ENCODE peak calls at places on chromosomes 6 and 20, in six cellular contexts. A is activated CD8-positive, alpha-beta T cell treated with anti-CD3 and anti-CD28 coated beads for 36 hours; H is cardiac muscle cell; N is neural crest cell; M is IMR-90; T is BJ. E is an unnamed sample.

GRCh38 chr20:44513871-44514270 is 8.0 kb downstream of the SERINC3 start:
- DNase-seq in T (no peak), H (no peak), A (no peak), N (no peak), M (no peak), E (no peak)

GRCh38 chr6:85417336-85417735 is 32.5 kb upstream of the NT5E start:
- DNase-seq in M (peak; percentile 75), H (no peak), N (no peak), A (no peak), T (no peak), E (no peak)

GRCh38 chr6:154916857-154917256 is 78.3 kb upstream of the TIAM2 start:
- DNase-seq in N (no peak), T (no peak), A (no peak), M (no peak), H (no peak), E (no peak)

GRCh38 chr20:40323411-40323810 is 365.6 kb downstream of the MAFB start:
- DNase-seq in M (no peak), A (no peak), T (no peak), N (no peak), H (no peak), E (no peak)

GRCh38 chr20:22004946-22005345 is 299.5 kb downstream of the PAX1 start:
- DNase-seq in M (no peak), N (no peak), H (no peak), A (no peak), T (no peak), E (no peak)

GRCh38 chr6:37761872-37762271 is 57.7 kb upstream of the ZFAND3 start:
- DNase-seq in M (no peak), T (no peak), N (no peak), H (no peak), A (no peak), E (no peak)

GRCh38 chr6:1670711-1671462 is 61.2 kb downstream of the FOXC1 start:
- DNase-seq in M (peak; percentile 69), N (peak; percentile 3), H (no peak), A (no peak), T (peak; percentile 80), E (no peak)

GRCh38 chr20:32314768-32315167 is 37.3 kb downstream of the KIF3B start:
- DNase-seq in A (no peak), N (no peak), T (no peak), M (no peak), H (no peak), E (no peak)

GRCh38 chr6:119084784-119085183 is 6.3 kb upstream of the FAM184A start:
- DNase-seq in H (no peak), M (no peak), A (no peak), N (no peak), T (no peak), E (no peak)

GRCh38 chr20:44700306-44700705 is 14.9 kb upstream of the CCN5 start:
- DNase-seq in M (no peak), A (no peak), N (no peak), H (no peak), T (no peak), E (no peak)

GRCh38 chr20:46552460-46553420 is 2.3 kb upstream of the OCSTAMP start:
- DNase-seq in A (peak; percentile 90), N (no peak), H (no peak), T (no peak), M (no peak), E (peak; percentile 72)
- TF ChIP-seq CTCF in A (no peak), N (no peak), H (no peak), T (no peak), M (no peak), E (no peak)

DNA sequence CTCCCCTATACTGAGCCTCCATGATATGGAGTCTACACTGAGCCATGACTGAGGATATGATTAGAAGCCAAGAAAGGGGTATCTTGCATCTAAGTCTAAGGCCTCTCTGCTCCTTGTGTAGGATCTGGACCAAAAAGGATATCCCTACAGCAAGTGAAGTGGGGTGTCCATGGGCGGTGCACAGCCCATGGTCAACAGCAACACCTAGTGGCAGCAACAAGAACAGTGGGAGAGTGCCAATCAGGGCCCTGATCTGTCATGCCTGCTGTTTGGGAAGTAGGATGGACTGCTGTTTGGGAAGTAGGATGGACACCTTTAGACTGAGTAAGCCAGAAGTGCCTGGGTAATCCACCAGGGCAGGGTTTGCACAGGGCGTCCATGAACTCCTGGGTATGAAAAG is 22.4 kb downstream of the PTGIS start:
- DNase-seq in M (no peak), A (no peak), N (no peak), H (no peak), T (no peak), E (no peak)
- TF ChIP-seq CTCF in M (no peak), A (peak; percentile 37), N (peak; percentile 31), H (peak; percentile 21), T (peak; percentile 17), E (no peak)

GRCh38 chr20:62667530-62668440 is 25.5 kb downstream of the SLCO4A1 start:
- DNase-seq in M (no peak), H (no peak), A (no peak), T (no peak), N (no peak), E (no peak)

GRCh38 chr20:62668441-62669027 is 26.2 kb downstream of the SLCO4A1 start:
- DNase-seq in T (no peak), A (peak; percentile 25), M (peak; percentile 74), H (peak; percentile 84), N (peak; percentile 87), E (peak; percentile 80)

GRCh38 chr20:62665826-62666735 is 23.8 kb downstream of the SLCO4A1 start:
- DNase-seq in M (no peak), T (no peak), A (no peak), H (no peak), N (no peak), E (no peak)

GRCh38 chr20:62665153-62665754 is 23.0 kb downstream of the SLCO4A1 start:
- DNase-seq in H (no peak), T (no peak), A (no peak), M (no peak), N (no peak), E (no peak)

DNA sequence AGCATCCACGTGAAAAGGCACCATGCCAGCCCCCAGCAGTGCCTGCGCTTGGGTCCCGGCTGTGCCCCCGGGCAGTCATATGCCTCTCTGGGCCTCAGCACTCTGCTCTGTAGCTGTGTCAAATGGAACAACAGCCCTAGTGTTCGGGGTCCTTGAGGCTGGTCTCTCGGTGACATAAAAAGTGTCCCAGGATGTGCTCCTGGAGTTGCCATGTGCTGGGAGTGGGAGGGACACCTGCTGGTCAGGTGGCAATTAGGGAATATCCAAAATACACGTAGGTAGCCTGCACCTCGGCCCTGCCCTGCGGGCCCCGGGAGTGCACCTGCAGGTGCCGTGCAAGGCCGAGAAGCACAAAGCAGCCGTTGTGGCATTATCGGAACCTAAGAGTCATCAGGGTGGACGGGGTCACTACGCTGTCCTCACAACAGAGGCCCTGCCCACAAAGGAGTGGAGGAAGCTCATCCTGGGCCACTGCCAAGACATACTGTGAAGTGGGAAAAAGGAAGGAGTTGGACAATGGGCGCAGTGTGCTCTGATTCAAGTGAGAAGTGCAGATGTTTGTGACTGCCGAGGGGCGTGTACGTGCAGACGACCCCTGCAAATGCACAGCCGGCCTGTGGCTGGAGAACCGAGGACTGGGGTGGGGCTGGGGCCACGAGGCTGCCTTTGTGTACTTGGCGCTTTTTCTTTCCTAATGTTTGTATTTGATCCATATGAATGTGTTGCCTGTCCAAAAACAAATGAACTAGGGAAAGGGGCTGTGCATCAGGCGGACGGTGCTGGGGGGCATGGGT is 24.6 kb downstream of the SLCO4A1 start:
- DNase-seq in H (peak; percentile 53), N (peak; percentile 51), T (no peak), A (no peak), M (peak; percentile 20), E (no peak)
- TF ChIP-seq CTCF in H (no peak), N (no peak), T (no peak), A (no peak), M (no peak), E (no peak)

DNA sequence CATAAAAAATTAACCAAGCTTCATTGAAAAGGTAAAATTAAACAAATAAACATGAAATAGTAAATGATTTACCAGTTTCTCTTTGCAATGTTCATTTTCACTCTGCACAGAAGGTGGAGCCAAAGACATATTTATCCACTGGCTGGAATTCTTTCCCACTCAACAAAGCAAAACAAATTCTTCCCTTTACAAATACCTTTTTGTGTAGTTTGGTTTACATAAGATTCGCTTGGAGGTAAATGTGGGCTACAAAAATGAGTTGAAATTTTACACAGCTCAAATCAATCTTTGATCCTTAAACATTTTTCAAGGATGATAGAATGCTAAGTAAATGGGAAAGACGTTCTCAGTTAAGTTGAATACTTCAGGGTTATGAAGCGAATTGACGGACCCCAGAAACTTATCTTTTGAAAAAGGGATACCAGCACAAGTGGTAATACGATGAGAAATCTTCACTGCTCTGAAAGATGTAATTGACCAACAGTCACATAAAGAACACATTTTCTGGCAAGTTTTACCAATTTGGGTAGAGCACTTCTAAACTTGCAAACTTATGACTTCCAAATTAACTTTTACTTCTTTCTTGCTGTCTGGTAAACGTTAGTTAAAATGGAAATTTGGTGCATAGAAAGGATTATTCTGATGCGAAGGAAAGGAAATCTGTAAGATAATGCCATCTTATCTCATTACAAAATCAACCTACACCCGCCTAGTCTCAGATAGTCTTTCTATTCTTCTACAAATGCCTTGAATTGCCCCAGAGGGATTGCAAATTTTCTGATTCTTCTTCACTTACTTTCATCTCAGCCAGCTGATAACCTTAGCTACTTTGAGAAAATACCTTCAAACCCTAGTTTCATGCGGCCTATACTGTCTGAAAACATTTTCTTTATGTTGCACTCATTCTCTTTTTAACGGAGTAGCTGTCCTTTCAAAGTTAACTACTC is 4.7 kb upstream of the GJA1 start:
- DNase-seq in T (no peak), A (no peak), N (no peak), M (peak; percentile 54), H (peak; percentile 73), E (no peak)
- TF ChIP-seq CTCF in T (peak; percentile 59), A (no peak), N (peak; percentile 90), M (peak; percentile 94), H (peak; percentile 63), E (peak; percentile 54)

E was measured in GM13977.